ENCODE peak calls at places on chromosomes 16 and 17, in ten cellular contexts. One of them, this sample, is unnamed.

GRCh38 chr17:48625502-48626201 is 506 bp downstream of the HOXB9 start:
- DNase-seq in A549: peak
- DNase-seq in spleen: no peak
- DNase-seq in NCI-H2029: no peak
- DNase-seq in hepatocyte: peak
- DNase-seq in nephron progenitor cell: no peak
- DNase-seq in left colon: peak
- DNase-seq in iPS-NIHi11: peak
- DNase-seq in NCI-H446: no peak
- DNase-seq in NCI-H774: peak
- DNase-seq in this sample: peak

GRCh38 chr17:918102-918740 is 61.4 kb downstream of the NXN start:
- DNase-seq in iPS-NIHi11: no peak
- DNase-seq in nephron progenitor cell: no peak
- DNase-seq in left colon: no peak
- DNase-seq in hepatocyte: peak
- DNase-seq in NCI-H2029: no peak
- DNase-seq in NCI-H446: no peak
- DNase-seq in spleen: peak
- DNase-seq in NCI-H774: no peak
- DNase-seq in A549: no peak
- DNase-seq in this sample: no peak

GRCh38 chr17:13601776-13602551 is at the start of gene HS3ST3A1:
- DNase-seq in iPS-NIHi11: peak
- DNase-seq in hepatocyte: peak
- DNase-seq in nephron progenitor cell: peak
- DNase-seq in A549: no peak
- DNase-seq in left colon: peak
- DNase-seq in NCI-H774: no peak
- DNase-seq in spleen: peak
- DNase-seq in NCI-H446: no peak
- DNase-seq in NCI-H2029: no peak
- DNase-seq in this sample: no peak

GRCh38 chr16:78961464-78961863 is 639.1 kb downstream of the MAF start:
- DNase-seq in NCI-H446: no peak
- DNase-seq in nephron progenitor cell: no peak
- DNase-seq in NCI-H2029: no peak
- DNase-seq in left colon: no peak
- DNase-seq in iPS-NIHi11: no peak
- DNase-seq in hepatocyte: no peak
- DNase-seq in spleen: no peak
- DNase-seq in NCI-H774: no peak
- DNase-seq in A549: no peak
- DNase-seq in this sample: no peak

GRCh38 chr16:87047221-87048037 is 269.8 kb downstream of the C16orf95 start:
- DNase-seq in nephron progenitor cell: no peak
- DNase-seq in left colon: no peak
- DNase-seq in hepatocyte: no peak
- DNase-seq in NCI-H774: no peak
- DNase-seq in NCI-H2029: no peak
- DNase-seq in NCI-H446: no peak
- DNase-seq in A549: no peak
- DNase-seq in spleen: no peak
- DNase-seq in iPS-NIHi11: no peak
- DNase-seq in this sample: no peak

GRCh38 chr16:2983706-2984136 is 3.5 kb upstream of the PKMYT1 start:
- DNase-seq in spleen: peak
- DNase-seq in hepatocyte: peak
- DNase-seq in left colon: peak
- DNase-seq in NCI-H774: peak
- DNase-seq in nephron progenitor cell: peak
- DNase-seq in NCI-H2029: peak
- DNase-seq in A549: peak
- DNase-seq in iPS-NIHi11: peak
- DNase-seq in NCI-H446: peak
- DNase-seq in this sample: peak

GRCh38 chr17:82198092-82198491 is 14.6 kb downstream of the CCDC57 start:
- DNase-seq in NCI-H2029: no peak
- DNase-seq in hepatocyte: no peak
- DNase-seq in A549: no peak
- DNase-seq in spleen: no peak
- DNase-seq in NCI-H774: no peak
- DNase-seq in iPS-NIHi11: no peak
- DNase-seq in left colon: no peak
- DNase-seq in nephron progenitor cell: no peak
- DNase-seq in NCI-H446: no peak
- DNase-seq in this sample: no peak

GRCh38 chr17:35315283-35315682 is 58.1 kb downstream of the SLFN11 start:
- DNase-seq in NCI-H2029: no peak
- DNase-seq in iPS-NIHi11: no peak
- DNase-seq in nephron progenitor cell: no peak
- DNase-seq in left colon: no peak
- DNase-seq in spleen: no peak
- DNase-seq in NCI-H774: no peak
- DNase-seq in NCI-H446: no peak
- DNase-seq in A549: peak
- DNase-seq in hepatocyte: no peak
- DNase-seq in this sample: no peak

GRCh38 chr17:30520436-30520835 is 43.2 kb downstream of the GOSR1 start:
- DNase-seq in nephron progenitor cell: no peak
- DNase-seq in NCI-H2029: no peak
- DNase-seq in spleen: no peak
- DNase-seq in NCI-H446: no peak
- DNase-seq in A549: no peak
- DNase-seq in hepatocyte: no peak
- DNase-seq in iPS-NIHi11: no peak
- DNase-seq in NCI-H774: no peak
- DNase-seq in left colon: no peak
- DNase-seq in this sample: no peak

GRCh38 chr16:48580925-48581500 is 29.0 kb downstream of the N4BP1 start:
- DNase-seq in left colon: no peak
- DNase-seq in NCI-H774: no peak
- DNase-seq in hepatocyte: no peak
- DNase-seq in nephron progenitor cell: no peak
- DNase-seq in iPS-NIHi11: no peak
- DNase-seq in NCI-H446: no peak
- DNase-seq in A549: no peak
- DNase-seq in NCI-H2029: no peak
- DNase-seq in spleen: no peak
- DNase-seq in this sample: no peak

GRCh38 chr17:10041287-10041612 is 136.2 kb upstream of the RCVRN start:
- DNase-seq in hepatocyte: peak
- DNase-seq in iPS-NIHi11: no peak
- DNase-seq in A549: peak
- DNase-seq in NCI-H2029: no peak
- DNase-seq in NCI-H446: no peak
- DNase-seq in NCI-H774: no peak
- DNase-seq in spleen: no peak
- DNase-seq in nephron progenitor cell: no peak
- DNase-seq in left colon: no peak
- DNase-seq in this sample: no peak

GRCh38 chr17:32569171-32570080 is 82.6 kb downstream of the CDK5R1 start:
- DNase-seq in spleen: no peak
- DNase-seq in iPS-NIHi11: no peak
- DNase-seq in NCI-H774: no peak
- DNase-seq in left colon: no peak
- DNase-seq in A549: no peak
- DNase-seq in NCI-H446: no peak
- DNase-seq in NCI-H2029: no peak
- DNase-seq in nephron progenitor cell: no peak
- DNase-seq in hepatocyte: no peak
- DNase-seq in this sample: no peak

GRCh38 chr16:52552643-52553042 is 5.7 kb upstream of the TOX3 start:
- DNase-seq in nephron progenitor cell: no peak
- DNase-seq in NCI-H446: peak
- DNase-seq in hepatocyte: no peak
- DNase-seq in A549: peak
- DNase-seq in spleen: no peak
- DNase-seq in iPS-NIHi11: no peak
- DNase-seq in NCI-H774: peak
- DNase-seq in left colon: no peak
- DNase-seq in NCI-H2029: peak
- DNase-seq in this sample: peak

GRCh38 chr17:17511971-17512858 is 16.0 kb upstream of the RASD1 start:
- DNase-seq in A549: peak
- DNase-seq in iPS-NIHi11: no peak
- DNase-seq in left colon: no peak
- DNase-seq in spleen: peak
- DNase-seq in NCI-H774: no peak
- DNase-seq in hepatocyte: peak
- DNase-seq in NCI-H446: no peak
- DNase-seq in NCI-H2029: no peak
- DNase-seq in nephron progenitor cell: no peak
- DNase-seq in this sample: peak

GRCh38 chr17:13885550-13885949 is 183.8 kb upstream of the COX10 start:
- DNase-seq in hepatocyte: no peak
- DNase-seq in NCI-H446: no peak
- DNase-seq in nephron progenitor cell: no peak
- DNase-seq in NCI-H2029: no peak
- DNase-seq in NCI-H774: no peak
- DNase-seq in spleen: no peak
- DNase-seq in left colon: no peak
- DNase-seq in iPS-NIHi11: no peak
- DNase-seq in A549: no peak
- DNase-seq in this sample: no peak

GRCh38 chr17:28216032-28216431 is 103.0 kb upstream of the TMEM97 start:
- DNase-seq in hepatocyte: no peak
- DNase-seq in NCI-H2029: no peak
- DNase-seq in A549: no peak
- DNase-seq in left colon: no peak
- DNase-seq in iPS-NIHi11: no peak
- DNase-seq in nephron progenitor cell: no peak
- DNase-seq in spleen: no peak
- DNase-seq in NCI-H446: no peak
- DNase-seq in NCI-H774: no peak
- DNase-seq in this sample: no peak

GRCh38 chr17:73534575-73534940 is 109.7 kb downstream of the SDK2 start:
- DNase-seq in NCI-H2029: no peak
- DNase-seq in iPS-NIHi11: no peak
- DNase-seq in NCI-H774: no peak
- DNase-seq in hepatocyte: no peak
- DNase-seq in nephron progenitor cell: peak
- DNase-seq in spleen: no peak
- DNase-seq in left colon: no peak
- DNase-seq in NCI-H446: no peak
- DNase-seq in A549: no peak
- DNase-seq in this sample: no peak

GRCh38 chr17:65374966-65375365 is 186.5 kb downstream of the AXIN2 start:
- DNase-seq in NCI-H2029: no peak
- DNase-seq in A549: no peak
- DNase-seq in left colon: peak
- DNase-seq in nephron progenitor cell: no peak
- DNase-seq in NCI-H774: no peak
- DNase-seq in spleen: no peak
- DNase-seq in NCI-H446: no peak
- DNase-seq in hepatocyte: no peak
- DNase-seq in iPS-NIHi11: no peak
- DNase-seq in this sample: no peak

GRCh38 chr16:23595246-23595950 is 718 bp downstream of the NDUFAB1 start:
- DNase-seq in spleen: no peak
- DNase-seq in nephron progenitor cell: no peak
- DNase-seq in NCI-H446: no peak
- DNase-seq in A549: no peak
- DNase-seq in NCI-H774: no peak
- DNase-seq in iPS-NIHi11: no peak
- DNase-seq in hepatocyte: peak
- DNase-seq in left colon: peak
- DNase-seq in NCI-H2029: no peak
- DNase-seq in this sample: no peak

This sample was measured in DMS79 treated with DMSO at 0.1 percent for 48 hours.